ENCODE peak calls at places on chromosomes 6 and 20, in six cellular contexts. H is AG09309, N is fibroblast of mammary gland, F is HepG2, T is fibroblast of pulmonary artery, S is uterus. Z is an unnamed sample.

GRCh38 chr20:43563429-43563828 is 4.6 kb downstream of the SGK2 start:
- DNase-seq in S (no peak), N (peak; percentile 16), F (peak; percentile 45), T (peak; percentile 30), H (no peak), Z (no peak)

GRCh38 chr6:141183368-141183767 is 949.4 kb upstream of the GJE1 start:
- DNase-seq in H (no peak), N (no peak), S (no peak), F (no peak), T (no peak), Z (no peak)

GRCh38 chr6:104527761-104528415 is 331.8 kb downstream of the HACE1 start:
- DNase-seq in N (peak; percentile 31), T (peak; percentile 77), S (peak; percentile 14), H (no peak), F (peak; percentile 24), Z (peak; percentile 33)

GRCh38 chr20:24165336-24166126 is 177.0 kb upstream of the GGTLC1 start:
- DNase-seq in H (no peak), F (no peak), T (no peak), N (no peak), S (peak; percentile 45), Z (no peak)

GRCh38 chr6:168826078-168826390 is 385.1 kb downstream of the SMOC2 start:
- DNase-seq in H (no peak), F (no peak), N (no peak), T (no peak), S (no peak), Z (no peak)

GRCh38 chr20:58583586-58583985 is 67.5 kb upstream of the STX16 start:
- DNase-seq in N (no peak), S (no peak), F (no peak), H (no peak), T (no peak), Z (no peak)

GRCh38 chr6:2110504-2110903 is 134.9 kb downstream of the GMDS start:
- DNase-seq in N (peak; percentile 55), S (no peak), T (peak; percentile 29), H (no peak), F (no peak), Z (no peak)

GRCh38 chr6:83889625-83890024 is 30.1 kb downstream of the CYB5R4 start:
- DNase-seq in N (no peak), T (no peak), S (no peak), H (no peak), F (no peak), Z (no peak)

GRCh38 chr6:1597121-1597744 is 12.5 kb upstream of the FOXC1 start:
- DNase-seq in H (no peak), S (no peak), N (no peak), F (no peak), T (no peak), Z (no peak)

GRCh38 chr6:100979269-100979668 is 98.1 kb upstream of the ASCC3 start:
- DNase-seq in S (no peak), H (no peak), F (no peak), T (no peak), N (no peak), Z (peak; percentile 2)

GRCh38 chr6:91781946-91782345 is 1195.1 kb upstream of the MAP3K7 start:
- DNase-seq in N (no peak), H (no peak), F (no peak), T (no peak), S (no peak), Z (no peak)

GRCh38 chr6:30926644-30927043 is 5.3 kb downstream of the SFTA2 start:
- DNase-seq in S (no peak), F (no peak), N (peak; percentile 34), H (no peak), T (no peak), Z (no peak)

GRCh38 chr6:90940812-90941481 is 354.1 kb upstream of the MAP3K7 start:
- DNase-seq in S (no peak), N (peak; percentile 56), H (peak; percentile 16), F (peak; percentile 44), T (peak; percentile 78), Z (no peak)

GRCh38 chr6:150395388-150396009 is 26.7 kb downstream of the IYD start:
- DNase-seq in T (peak; percentile 65), N (peak; percentile 58), S (no peak), F (peak; percentile 60), H (no peak), Z (peak; percentile 58)

GRCh38 chr6:130190701-130191375 is 31.9 kb downstream of the SAMD3 start:
- DNase-seq in T (no peak), S (no peak), H (no peak), N (no peak), F (no peak), Z (no peak)

GRCh38 chr6:113632220-113632864 is 224.8 kb upstream of the MARCKS start:
- DNase-seq in F (peak; percentile 78), S (no peak), N (peak; percentile 91), H (peak; percentile 86), T (peak; percentile 96), Z (peak; percentile 11)

GRCh38 chr6:142291512-142291911 is 10.3 kb upstream of the ADGRG6 start:
- DNase-seq in N (no peak), T (no peak), F (no peak), S (no peak), H (no peak), Z (no peak)

GRCh38 chr6:158498362-158498761 is 61.5 kb upstream of the TMEM181 start:
- DNase-seq in N (no peak), F (no peak), H (no peak), S (no peak), T (no peak), Z (no peak)

GRCh38 chr6:158499601-158500000 is 60.3 kb upstream of the TMEM181 start:
- DNase-seq in F (no peak), N (no peak), S (no peak), H (no peak), T (no peak), Z (no peak)

GRCh38 chr6:158500016-158500735 is 59.7 kb upstream of the TMEM181 start:
- DNase-seq in F (no peak), N (peak; percentile 74), T (peak; percentile 29), H (peak; percentile 38), S (no peak), Z (no peak)

GRCh38 chr6:158497620-158498019 is 62.3 kb upstream of the TMEM181 start:
- DNase-seq in S (no peak), H (no peak), T (no peak), F (no peak), N (no peak), Z (no peak)

GRCh38 chr6:158496700-158497099 is 63.2 kb upstream of the TMEM181 start:
- DNase-seq in S (no peak), T (no peak), N (no peak), F (no peak), H (no peak), Z (no peak)
- TF ChIP-seq CTCF in S (no peak), T (no peak), N (no peak), F (peak; percentile 42), H (no peak), Z (no peak)

GRCh38 chr6:154549179-154549578 is 38.7 kb upstream of the CNKSR3 start:
- DNase-seq in T (no peak), F (no peak), H (no peak), S (no peak), N (no peak), Z (no peak)

GRCh38 chr6:154550778-154551177 is 40.3 kb upstream of the CNKSR3 start:
- DNase-seq in S (no peak), H (no peak), F (no peak), N (no peak), T (no peak), Z (no peak)

GRCh38 chr6:154558513-154558912 is 48.0 kb upstream of the CNKSR3 start:
- DNase-seq in N (no peak), S (no peak), T (no peak), F (no peak), H (no peak), Z (no peak)

GRCh38 chr6:154558984-154559383 is 48.5 kb upstream of the CNKSR3 start:
- DNase-seq in F (no peak), N (no peak), H (no peak), S (no peak), T (no peak), Z (no peak)

DNA sequence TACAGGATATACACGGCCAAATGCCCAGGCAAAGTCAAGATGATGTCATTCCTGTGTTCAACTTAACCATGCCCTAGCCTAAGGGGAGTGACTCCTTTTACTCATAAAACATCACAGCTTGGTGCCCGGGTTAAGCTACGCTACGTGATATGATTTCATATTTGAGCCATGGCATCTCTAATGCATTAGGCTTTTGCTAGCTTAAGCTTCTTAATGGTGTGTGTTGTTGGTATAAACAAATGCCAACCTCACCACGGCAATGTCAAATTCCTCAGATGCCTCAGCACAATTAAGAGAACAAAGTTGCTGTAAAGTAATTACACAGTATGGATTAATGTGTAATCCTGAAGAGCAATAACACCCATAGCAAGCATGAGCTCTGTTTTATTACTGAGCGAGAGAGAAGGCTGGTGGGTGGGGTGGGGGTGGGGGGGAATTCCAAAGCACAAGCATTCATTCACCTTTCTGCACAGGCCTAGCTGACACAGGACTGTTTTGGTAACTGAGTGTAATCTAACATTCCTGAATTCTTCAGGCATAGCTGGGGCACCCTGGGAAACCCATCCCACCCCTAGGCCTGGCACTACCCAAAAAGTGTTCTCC is 44.7 kb upstream of the CNKSR3 start:
- DNase-seq in F (no peak), H (no peak), N (no peak), S (no peak), T (peak; percentile 14), Z (no peak)
- TF ChIP-seq CTCF in F (no peak), H (no peak), N (no peak), S (no peak), T (no peak), Z (no peak)

GRCh38 chr6:38773338-38773737 is 58.2 kb downstream of the DNAH8 start:
- DNase-seq in N (peak; percentile 7), S (no peak), H (no peak), F (peak; percentile 19), T (peak; percentile 8), Z (peak; percentile 13)
- TF ChIP-seq CTCF in N (peak; percentile 44), S (no peak), H (peak; percentile 13), F (peak; percentile 57), T (peak; percentile 36), Z (no peak)

GRCh38 chr20:36717657-36718056 is 28.2 kb downstream of the NDRG3 start:
- DNase-seq in F (peak; percentile 45), T (peak; percentile 10), N (peak; percentile 18), H (no peak), S (no peak), Z (no peak)
- TF ChIP-seq CTCF in F (peak; percentile 62), T (peak; percentile 24), N (peak; percentile 28), H (peak; percentile 23), S (no peak), Z (no peak)

GRCh38 chr6:85923013-85923430 is 280.3 kb upstream of the SYNCRIP start:
- DNase-seq in T (peak; percentile 60), S (no peak), F (peak; percentile 41), H (peak; percentile 7), N (peak; percentile 48), Z (peak; percentile 14)
- TF ChIP-seq CTCF in T (peak; percentile 63), S (peak; percentile 59), F (peak; percentile 83), H (peak; percentile 57), N (peak; percentile 55), Z (peak; percentile 59)

Z was measured in nephron progenitor cell.